ENCODE peak calls at places on chromosome 22, in six cellular contexts. B is HFF-Myc, F is Calu3, E is astrocyte of the cerebellum, V is coronary artery, U is stomach. S is an unnamed sample.

GRCh38 chr22:46070215-46070721 is 80.1 kb upstream of the PPARA start:
- DNase-seq in E (no peak), F (peak), B (no peak), V (no peak), U (peak), S (no peak)

GRCh38 chr22:39728236-39728860 is 157.8 kb downstream of the CACNA1I start:
- DNase-seq in E (no peak), B (no peak), V (no peak), F (no peak), U (no peak), S (no peak)

GRCh38 chr22:39220897-39221850 is 23.6 kb downstream of the PDGFB start:
- DNase-seq in E (no peak), B (no peak), V (no peak), F (no peak), U (no peak), S (no peak)

GRCh38 chr22:39254789-39255298 is 10.1 kb upstream of the PDGFB start:
- DNase-seq in V (no peak), U (no peak), F (peak), E (no peak), B (no peak), S (no peak)

GRCh38 chr22:27216444-27216843 is 559.1 kb downstream of the MIAT start:
- DNase-seq in V (peak), E (no peak), F (no peak), B (no peak), U (no peak), S (no peak)

GRCh38 chr22:37735054-37735453 is 38.2 kb downstream of the TRIOBP start:
- DNase-seq in F (peak), U (peak), E (no peak), V (no peak), B (no peak), S (no peak)

GRCh38 chr22:21652547-21653545 is 10.7 kb downstream of the SDF2L1 start:
- DNase-seq in V (no peak), E (no peak), B (no peak), F (no peak), U (no peak), S (no peak)

GRCh38 chr22:22558071-22558971 is 744 bp downstream of the PRAME start:
- DNase-seq in E (no peak), V (no peak), B (no peak), U (no peak), F (no peak), S (no peak)

GRCh38 chr22:32866953-32867352 is 65.4 kb downstream of the TIMP3 start:
- DNase-seq in V (no peak), U (no peak), B (no peak), F (no peak), E (no peak), S (no peak)

GRCh38 chr22:27715078-27715477 is 86.5 kb downstream of the MN1 start:
- DNase-seq in U (no peak), F (no peak), B (no peak), V (no peak), E (no peak), S (no peak)

GRCh38 chr22:39231197-39231950 is 13.4 kb downstream of the PDGFB start:
- DNase-seq in F (no peak), U (no peak), E (no peak), V (no peak), B (no peak), S (no peak)

GRCh38 chr22:17633998-17634323 is 4.6 kb upstream of the BCL2L13 start:
- DNase-seq in F (no peak), U (no peak), E (no peak), V (no peak), B (no peak), S (no peak)

GRCh38 chr22:17638432-17639237 is at the start of gene BCL2L13:
- DNase-seq in V (peak), E (peak), B (peak), F (peak), U (peak), S (peak)

GRCh38 chr22:17634696-17635095 is 3.9 kb upstream of the BCL2L13 start:
- DNase-seq in E (no peak), V (no peak), F (no peak), B (no peak), U (no peak), S (no peak)

GRCh38 chr22:17637490-17638181 is 921 bp upstream of the BCL2L13 start:
- DNase-seq in V (no peak), E (no peak), F (no peak), U (no peak), B (no peak), S (no peak)

GRCh38 chr22:17638182-17638431 is 450 bp upstream of the BCL2L13 start:
- DNase-seq in B (peak), E (no peak), F (no peak), U (no peak), V (no peak), S (no peak)
- TF ChIP-seq CTCF in B (no peak), E (peak), F (no peak), U (no peak), V (no peak), S (peak)

GRCh38 chr22:20154602-20155183 is 3.8 kb upstream of the CCDC188 start:
- DNase-seq in F (no peak), V (no peak), U (no peak), E (no peak), B (no peak), S (no peak)
- TF ChIP-seq CTCF in F (no peak), V (no peak), U (no peak), E (peak), B (no peak), S (no peak)

GRCh38 chr22:24836282-24836681 is 30.3 kb downstream of the SGSM1 start:
- DNase-seq in V (no peak), B (no peak), E (no peak), U (no peak), F (no peak), S (no peak)

GRCh38 chr22:24831678-24832077 is 25.7 kb downstream of the SGSM1 start:
- DNase-seq in V (no peak), U (no peak), E (no peak), B (no peak), F (no peak), S (no peak)

GRCh38 chr22:24830205-24830979 is 24.4 kb downstream of the SGSM1 start:
- DNase-seq in B (no peak), V (no peak), F (no peak), E (no peak), U (no peak), S (no peak)

GRCh38 chr22:24833881-24834495 is 28.0 kb downstream of the SGSM1 start:
- DNase-seq in F (no peak), B (no peak), U (no peak), V (no peak), E (no peak), S (no peak)

GRCh38 chr22:24834845-24835570 is 29.0 kb downstream of the SGSM1 start:
- DNase-seq in U (no peak), E (no peak), V (no peak), B (no peak), F (peak), S (no peak)
- TF ChIP-seq CTCF in U (no peak), E (peak), V (no peak), B (peak), F (peak), S (no peak)

GRCh38 chr22:42315392-42315756 is 44.9 kb upstream of the TCF20 start:
- DNase-seq in B (no peak), U (no peak), E (no peak), V (no peak), F (no peak), S (no peak)

GRCh38 chr22:42314709-42315391 is 44.4 kb upstream of the TCF20 start:
- DNase-seq in V (no peak), U (no peak), B (no peak), E (no peak), F (no peak), S (no peak)

GRCh38 chr22:42316988-42317387 is 46.5 kb upstream of the TCF20 start:
- DNase-seq in U (peak), F (peak), E (peak), B (no peak), V (no peak), S (no peak)

GRCh38 chr22:42313204-42313603 is 42.8 kb upstream of the TCF20 start:
- DNase-seq in E (no peak), F (no peak), V (no peak), U (no peak), B (no peak), S (no peak)

GRCh38 chr22:42313804-42314581 is 43.5 kb upstream of the TCF20 start:
- DNase-seq in V (no peak), F (peak), B (no peak), E (no peak), U (peak), S (no peak)
- TF ChIP-seq CTCF in V (no peak), F (peak), B (peak), E (peak), U (no peak), S (peak)

GRCh38 chr22:50272103-50272782 is 2.1 kb upstream of the MAPK11 start:
- DNase-seq in V (no peak), U (no peak), E (no peak), F (no peak), B (no peak), S (no peak)
- TF ChIP-seq CTCF in V (no peak), U (no peak), E (no peak), F (no peak), B (no peak), S (no peak)

DNA sequence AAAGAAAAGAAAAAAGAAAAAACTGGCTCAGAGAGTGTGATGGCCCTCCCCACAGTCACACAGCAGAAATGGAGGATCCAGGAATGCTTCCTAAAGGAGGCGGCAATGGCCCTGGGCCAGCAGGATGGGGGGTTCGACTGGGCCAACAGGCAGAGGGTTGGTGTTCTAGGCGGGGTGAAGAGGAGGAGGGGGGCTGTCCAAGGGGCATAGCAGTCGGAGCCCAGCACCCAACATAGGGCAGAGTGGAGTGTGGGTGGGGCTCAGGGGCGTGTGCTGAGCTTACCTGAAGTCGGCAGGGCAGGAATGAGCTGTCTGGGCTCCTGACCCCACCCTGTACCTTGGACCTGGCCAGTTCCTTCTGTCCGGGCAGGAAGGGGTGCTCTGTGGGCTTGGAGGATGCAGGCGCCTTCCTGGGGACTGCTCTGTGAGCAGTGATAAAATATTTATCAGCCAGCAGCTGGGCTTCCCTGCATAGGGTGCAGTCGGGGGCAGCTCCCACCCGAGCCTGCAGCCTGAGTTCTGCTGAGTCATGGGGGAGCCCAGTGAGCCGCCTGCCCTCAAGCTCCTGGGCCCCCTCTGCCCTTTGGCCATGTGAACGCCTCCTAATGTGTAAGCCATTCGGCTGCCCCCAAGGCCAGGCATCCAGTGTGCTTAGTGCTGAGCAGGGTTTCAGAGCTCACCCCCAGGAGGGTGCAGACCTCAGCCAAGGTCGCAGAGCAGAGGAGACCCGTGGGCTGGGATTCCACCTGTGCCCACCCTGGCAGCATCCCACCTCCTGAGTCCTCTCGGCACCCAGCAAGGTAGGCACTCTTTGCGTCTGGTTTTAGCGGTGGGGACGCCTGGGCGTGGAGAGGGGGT is 25.3 kb upstream of the PRR5 start:
- DNase-seq in U (peak), V (no peak), B (no peak), E (no peak), F (no peak), S (no peak)
- TF ChIP-seq CTCF in U (no peak), V (no peak), B (no peak), E (no peak), F (no peak), S (no peak)

GRCh38 chr22:17911312-17911705 is 113.1 kb downstream of the MICAL3 start:
- DNase-seq in E (no peak), F (no peak), V (no peak), B (no peak), U (no peak), S (no peak)

GRCh38 chr22:17910561-17911311 is 113.6 kb downstream of the MICAL3 start:
- DNase-seq in V (peak), U (no peak), E (no peak), B (peak), F (no peak), S (no peak)

GRCh38 chr22:17905445-17905844 is 118.9 kb downstream of the MICAL3 start:
- DNase-seq in B (no peak), V (no peak), F (no peak), U (no peak), E (no peak), S (no peak)

GRCh38 chr22:17906978-17907730 is 117.2 kb downstream of the MICAL3 start:
- DNase-seq in V (no peak), F (no peak), E (no peak), U (no peak), B (no peak), S (no peak)

GRCh38 chr22:17907731-17908051 is 116.7 kb downstream of the MICAL3 start:
- DNase-seq in U (no peak), F (no peak), V (no peak), E (no peak), B (no peak), S (no peak)
- TF ChIP-seq CTCF in U (no peak), F (no peak), V (no peak), E (no peak), B (no peak), S (no peak)

DNA sequence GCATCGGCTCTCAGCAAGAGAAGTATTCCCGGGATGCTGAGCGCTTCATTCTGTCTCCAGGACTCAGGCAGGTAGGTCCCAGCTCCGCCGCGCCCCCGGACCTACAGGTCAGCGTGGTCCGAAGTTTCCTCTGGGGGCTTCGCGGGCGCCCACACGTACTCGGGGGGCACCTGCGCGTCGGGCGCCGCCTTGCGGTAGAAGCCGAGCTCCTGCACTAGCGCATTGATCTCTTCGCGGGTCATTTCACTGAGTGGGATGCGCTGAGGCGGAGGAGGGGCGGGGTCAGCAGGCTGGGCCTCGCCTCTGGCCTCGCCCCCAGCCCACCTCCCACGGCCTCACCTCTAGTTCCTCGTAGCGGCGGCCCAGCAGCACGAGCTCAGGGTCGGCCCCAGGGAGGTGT is 2.5 kb downstream of the SELENOM start:
- DNase-seq in U (no peak), E (no peak), B (no peak), V (no peak), F (no peak), S (no peak)
- TF ChIP-seq CTCF in U (no peak), E (peak), B (peak), V (peak), F (no peak), S (peak)